ENCODE peak calls at places on chromosomes 5 and 9, in four cellular contexts. N is heart left ventricle, A is right lobe of liver, C is HepG2. X is an unnamed sample. For H3K27me3, the result is how much of the 10 kb centered on the place peaks cover.

GRCh38 chr5:114949001-114949400 is 220.7 kb downstream of the TRIM36 start:
- DNase-seq in C (no peak), N (no peak), A (no peak), X (no peak)

GRCh38 chr5:113578091-113578490 is 64.6 kb downstream of the YTHDC2 start:
- DNase-seq in N (no peak), C (no peak), A (no peak), X (no peak)

GRCh38 chr5:136023935-136024645 is 4.7 kb upstream of the TGFBI start:
- DNase-seq in N (no peak), C (no peak), A (no peak), X (no peak)

GRCh38 chr5:168513861-168514428 is 15.2 kb upstream of the FBLL1 start:
- DNase-seq in C (no peak), A (no peak), N (no peak), X (no peak)

GRCh38 chr5:2721739-2722138 is 29.7 kb downstream of the IRX2 start:
- DNase-seq in N (no peak), A (no peak), C (no peak), X (no peak)

GRCh38 chr5:134175874-134176522 is 752 bp downstream of the SKP1 start:
- DNase-seq in C (no peak), A (no peak), N (no peak), X (no peak)

GRCh38 chr9:84667571-84668203 is 1.8 kb upstream of the NTRK2 start:
- DNase-seq in A (no peak), C (no peak), N (no peak), X (no peak)

GRCh38 chr5:110021251-110021650 is 331.5 kb downstream of the MAN2A1 start:
- DNase-seq in C (no peak), N (no peak), A (no peak), X (no peak)

GRCh38 chr9:124859803-124860581 is 1.8 kb downstream of the RPL35 start:
- DNase-seq in C (no peak), N (no peak), A (no peak), X (no peak)

GRCh38 chr5:172450861-172451695 is 3.2 kb downstream of the SH3PXD2B start:
- DNase-seq in A (no peak), C (no peak), N (no peak), X (peak)

GRCh38 chr5:169980418-169981053 is at the start of gene INSYN2B:
- DNase-seq in N (peak), A (peak), C (peak), X (peak)

GRCh38 chr5:11958321-11958720 is 54.1 kb upstream of the CTNND2 start:
- DNase-seq in C (no peak), A (no peak), N (no peak), X (no peak)

GRCh38 chr9:19286634-19287188 is 56.2 kb downstream of the DENND4C start:
- DNase-seq in C (peak), N (no peak), A (no peak), X (no peak)

GRCh38 chr9:116072046-116072445 is 81.5 kb upstream of the PAPPA start:
- DNase-seq in N (no peak), C (no peak), A (no peak), X (no peak)

GRCh38 chr5:192970-193831 is 1.9 kb downstream of the LRRC14B start:
- DNase-seq in C (no peak), N (no peak), A (no peak), X (no peak)

GRCh38 chr5:74212336-74212735 is 428.2 kb downstream of the ENC1 start:
- DNase-seq in C (peak), A (no peak), N (no peak), X (no peak)

GRCh38 chr5:72818866-72819534 is 2.5 kb downstream of the TNPO1 start:
- DNase-seq in C (peak), A (peak), N (peak), X (peak)

GRCh38 chr5:33180900-33181299 is 259.9 kb upstream of the TARS1 start:
- DNase-seq in C (no peak), A (no peak), N (no peak), X (no peak)

GRCh38 chr5:177473461-177473991 is at the start of gene DBN1:
- DNase-seq in A (no peak), N (no peak), C (no peak), X (peak)

GRCh38 chr9:92974161-92974661 is 26.9 kb downstream of the FGD3 start:
- DNase-seq in A (no peak), C (peak), N (no peak), X (no peak)

GRCh38 chr5:139147743-139148079 is 50.5 kb downstream of the SIL1 start:
- DNase-seq in A (peak), C (no peak), N (peak), X (peak)

GRCh38 chr5:98314262-98314661 is 459.2 kb upstream of the RGMB start:
- DNase-seq in A (no peak), C (no peak), N (no peak), X (no peak)

GRCh38 chr5:40446910-40447309 is 232.8 kb upstream of the PTGER4 start:
- DNase-seq in A (no peak), N (no peak), C (peak), X (no peak)

GRCh38 chr5:116970318-116970717 is 395.7 kb upstream of the SEMA6A start:
- DNase-seq in N (no peak), A (no peak), C (no peak), X (no peak)

GRCh38 chr5:157516626-157517325 is 56.8 kb downstream of the NIPAL4 start:
- DNase-seq in N (peak), A (no peak), C (no peak), X (peak)

GRCh38 chr5:43008369-43009158 is 31.6 kb downstream of the ANXA2R start:
- DNase-seq in N (peak), A (peak), C (peak), X (peak)

GRCh38 chr9:124440786-124441185 is 9.5 kb upstream of the ADGRD2 start:
- DNase-seq in A (no peak), N (no peak), C (no peak), X (no peak)

GRCh38 chr5:177362871-177363507 is 5.3 kb downstream of the RGS14 start:
- DNase-seq in N (peak), A (peak), C (no peak), X (peak)

GRCh38 chr9:136394312-136395305 is 5.4 kb downstream of the SNAPC4 start:
- DNase-seq in C (no peak), A (peak), N (no peak), X (no peak)

GRCh38 chr9:135478858-135479468 is 619 bp upstream of the PPP1R26 start:
- DNase-seq in C (peak), A (peak), N (peak), X (no peak)

GRCh38 chr5:124263172-124263571 is 483.3 kb downstream of the ZNF608 start:
- DNase-seq in N (no peak), C (no peak), A (no peak), X (no peak)

GRCh38 chr5:34053133-34053532 is 10.1 kb upstream of the C1QTNF3 start:
- DNase-seq in N (no peak), C (no peak), A (no peak), X (no peak)

GRCh38 chr5:80098951-80099350 is 63.8 kb downstream of the THBS4 start:
- DNase-seq in A (no peak), C (no peak), N (no peak), X (no peak)

GRCh38 chr5:10974850-10975249 is 213.8 kb upstream of the DAP start:
- DNase-seq in A (no peak), N (no peak), C (peak), X (no peak)

GRCh38 chr5:144003636-144004035 is 166.8 kb downstream of the YIPF5 start:
- DNase-seq in C (no peak), A (no peak), N (no peak), X (no peak)

GRCh38 chr5:171321447-171321846 is 12.4 kb downstream of the TLX3 start:
- DNase-seq in C (no peak), A (no peak), N (no peak), X (no peak)

GRCh38 chr5:115418788-115419187 is 122.3 kb upstream of the CCDC112 start:
- DNase-seq in N (no peak), C (no peak), A (no peak), X (no peak)

GRCh38 chr9:80552931-80553330 is 981.2 kb downstream of the TLE4 start:
- DNase-seq in C (no peak), N (no peak), A (no peak), X (peak)

GRCh38 chr9:114117996-114118830 is 19.1 kb upstream of the KIF12 start:
- DNase-seq in N (no peak), C (peak), A (peak), X (no peak)
- H3K27ac ChIP-seq in N (no peak), C (peak), A (no peak), X (no peak)

GRCh38 chr5:18220631-18221030 is 586.4 kb downstream of the TAF11L14 start:
- DNase-seq in A (no peak), C (no peak), N (no peak), X (no peak)
- H3K27me3 ChIP-seq in A (under half), C (under half), N (under half), X (under half)

GRCh38 chr5:95822408-95823240 is at the start of gene GLRX:
- DNase-seq in C (peak), N (peak), A (peak), X (peak)
- TF ChIP-seq POLR2A in C (peak), N (no peak), A (peak), X (no peak)

DNA sequence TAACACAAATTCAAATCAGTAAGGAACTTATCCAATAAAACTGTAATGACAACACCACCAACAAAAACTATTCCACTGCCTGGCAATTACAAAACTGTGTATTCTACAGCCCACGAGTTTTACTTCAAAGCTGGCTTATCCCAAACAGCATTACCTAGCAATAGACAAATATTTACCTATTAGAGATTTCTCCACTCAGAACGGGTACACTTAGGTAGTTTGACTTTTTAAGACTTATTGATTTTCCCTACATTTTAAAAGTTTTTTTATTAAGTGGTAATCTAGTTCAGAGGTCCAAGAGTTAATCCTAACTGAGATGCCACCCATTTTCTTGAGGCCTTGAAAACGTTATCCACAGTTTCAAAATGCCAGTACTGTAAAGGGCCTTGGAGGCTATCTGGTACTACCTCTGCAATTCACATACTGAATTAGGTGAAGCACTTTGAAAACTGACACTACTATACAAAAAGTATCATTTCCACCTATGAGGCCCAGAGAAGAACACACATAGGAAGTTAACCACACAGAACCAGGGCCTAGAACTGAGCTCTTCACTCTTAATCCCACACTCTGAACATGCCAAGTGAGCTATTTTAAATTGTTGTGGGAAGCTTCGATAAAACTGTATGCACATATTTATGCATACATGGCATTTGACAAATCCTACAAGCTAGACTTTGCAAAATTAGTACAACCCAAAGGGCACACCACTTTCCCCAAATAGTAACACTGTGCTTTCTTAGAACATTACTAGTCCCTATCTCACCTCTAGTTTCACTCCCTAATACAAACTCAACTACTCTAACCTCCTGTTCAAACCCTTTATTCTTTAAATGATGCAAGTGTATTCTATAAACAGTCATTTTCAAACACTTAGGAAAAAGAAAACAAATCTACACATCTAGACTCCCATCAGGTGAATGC is 2.1 kb downstream of the NADK2 start:
- DNase-seq in C (peak), A (no peak), N (no peak), X (no peak)
- H3K27ac ChIP-seq in C (peak), A (peak), N (no peak), X (peak)

GRCh38 chr5:6453937-6454560 is 5.4 kb downstream of the UBE2QL1 start:
- DNase-seq in A (no peak), C (no peak), N (no peak), X (no peak)

GRCh38 chr5:6454628-6455053 is 6.0 kb downstream of the UBE2QL1 start:
- DNase-seq in C (no peak), A (no peak), N (peak), X (no peak)

GRCh38 chr5:6456766-6457370 is 8.2 kb downstream of the UBE2QL1 start:
- DNase-seq in N (no peak), C (no peak), A (no peak), X (no peak)

GRCh38 chr5:6457592-6457991 is 8.9 kb downstream of the UBE2QL1 start:
- DNase-seq in A (no peak), N (no peak), C (no peak), X (no peak)

GRCh38 chr5:6455571-6456200 is 7.0 kb downstream of the UBE2QL1 start:
- DNase-seq in N (peak), A (no peak), C (no peak), X (no peak)
- H3K27me3 ChIP-seq in N (under half), A (under half), C (under half), X (under half)

GRCh38 chr9:42852133-42852532 is 668.7 kb downstream of the SPATA31A6 start:
- DNase-seq in C (peak), N (peak), A (peak), X (no peak)
- TF ChIP-seq POLR2A in C (peak), N (no peak), A (no peak), X (no peak)

GRCh38 chr9:112332674-112332976 is 794 bp downstream of the PTBP3 start:
- DNase-seq in C (no peak), N (no peak), A (no peak), X (no peak)
- H3K27ac ChIP-seq in C (peak), N (peak), A (peak), X (peak)

X was measured in uterus.